ENCODE peak calls at places on chromosomes 4 and X, in eight cellular contexts. One of them, this sample, is unnamed.

GRCh38 chr4:57102050-57102564 is 8.1 kb downstream of the IGFBP7 start:
- DNase-seq in activated CD4-positive, alpha-beta T cell treated with anti-CD3 and anti-CD28 coated beads, Interleukin-2, amount 50 U/mL, for 1 hour: no peak
- DNase-seq in HTR-8/SVneo: no peak
- DNase-seq in astrocyte of the hippocampus: peak
- DNase-seq in T follicular helper cell: no peak
- DNase-seq in H4: peak
- DNase-seq in activated T-helper 1 cell treated with Interleukin-2 at 50 U/mL for 16 hours: no peak
- DNase-seq in kidney tubule cell: peak
- DNase-seq in this sample: no peak

GRCh38 chr4:25012671-25013070 is 18.1 kb downstream of the LGI2 start:
- DNase-seq in activated CD4-positive, alpha-beta T cell treated with anti-CD3 and anti-CD28 coated beads, Interleukin-2, amount 50 U/mL, for 1 hour: no peak
- DNase-seq in HTR-8/SVneo: no peak
- DNase-seq in astrocyte of the hippocampus: no peak
- DNase-seq in T follicular helper cell: no peak
- DNase-seq in H4: no peak
- DNase-seq in activated T-helper 1 cell treated with Interleukin-2 at 50 U/mL for 16 hours: no peak
- DNase-seq in kidney tubule cell: peak
- DNase-seq in this sample: no peak

GRCh38 chr4:94208918-94209317 is 1.3 kb downstream of the SMARCAD1 start:
- DNase-seq in activated CD4-positive, alpha-beta T cell treated with anti-CD3 and anti-CD28 coated beads, Interleukin-2, amount 50 U/mL, for 1 hour: no peak
- DNase-seq in HTR-8/SVneo: no peak
- DNase-seq in astrocyte of the hippocampus: no peak
- DNase-seq in T follicular helper cell: no peak
- DNase-seq in H4: no peak
- DNase-seq in activated T-helper 1 cell treated with Interleukin-2 at 50 U/mL for 16 hours: no peak
- DNase-seq in kidney tubule cell: peak
- DNase-seq in this sample: no peak

GRCh38 chr4:121777625-121778024 is 12.7 kb upstream of the SMIM43 start:
- DNase-seq in activated CD4-positive, alpha-beta T cell treated with anti-CD3 and anti-CD28 coated beads, Interleukin-2, amount 50 U/mL, for 1 hour: no peak
- DNase-seq in HTR-8/SVneo: no peak
- DNase-seq in astrocyte of the hippocampus: peak
- DNase-seq in T follicular helper cell: no peak
- DNase-seq in H4: no peak
- DNase-seq in activated T-helper 1 cell treated with Interleukin-2 at 50 U/mL for 16 hours: no peak
- DNase-seq in kidney tubule cell: peak
- DNase-seq in this sample: no peak

GRCh38 chr4:2290974-2291704 is 29.2 kb upstream of the MXD4 start:
- DNase-seq in activated CD4-positive, alpha-beta T cell treated with anti-CD3 and anti-CD28 coated beads, Interleukin-2, amount 50 U/mL, for 1 hour: peak
- DNase-seq in HTR-8/SVneo: no peak
- DNase-seq in astrocyte of the hippocampus: no peak
- DNase-seq in T follicular helper cell: peak
- DNase-seq in H4: no peak
- DNase-seq in activated T-helper 1 cell treated with Interleukin-2 at 50 U/mL for 16 hours: peak
- DNase-seq in kidney tubule cell: no peak
- DNase-seq in this sample: peak

GRCh38 chr4:1137063-1137771 is 23.9 kb upstream of the RNF212 start:
- DNase-seq in activated CD4-positive, alpha-beta T cell treated with anti-CD3 and anti-CD28 coated beads, Interleukin-2, amount 50 U/mL, for 1 hour: no peak
- DNase-seq in HTR-8/SVneo: no peak
- DNase-seq in astrocyte of the hippocampus: no peak
- DNase-seq in T follicular helper cell: no peak
- DNase-seq in H4: peak
- DNase-seq in activated T-helper 1 cell treated with Interleukin-2 at 50 U/mL for 16 hours: no peak
- DNase-seq in kidney tubule cell: no peak
- DNase-seq in this sample: no peak

GRCh38 chr4:51885371-51885770 is 42.4 kb downstream of the DCUN1D4 start:
- DNase-seq in activated CD4-positive, alpha-beta T cell treated with anti-CD3 and anti-CD28 coated beads, Interleukin-2, amount 50 U/mL, for 1 hour: no peak
- DNase-seq in HTR-8/SVneo: peak
- DNase-seq in astrocyte of the hippocampus: peak
- DNase-seq in T follicular helper cell: no peak
- DNase-seq in H4: peak
- DNase-seq in activated T-helper 1 cell treated with Interleukin-2 at 50 U/mL for 16 hours: no peak
- DNase-seq in kidney tubule cell: peak
- DNase-seq in this sample: no peak

GRCh38 chr4:69823481-69824186 is 36.3 kb downstream of the SULT1E1 start:
- DNase-seq in activated CD4-positive, alpha-beta T cell treated with anti-CD3 and anti-CD28 coated beads, Interleukin-2, amount 50 U/mL, for 1 hour: peak
- DNase-seq in HTR-8/SVneo: no peak
- DNase-seq in astrocyte of the hippocampus: peak
- DNase-seq in T follicular helper cell: peak
- DNase-seq in H4: peak
- DNase-seq in activated T-helper 1 cell treated with Interleukin-2 at 50 U/mL for 16 hours: peak
- DNase-seq in kidney tubule cell: peak
- DNase-seq in this sample: peak

GRCh38 chr4:16000708-16001483 is 37.9 kb upstream of the FGFBP2 start:
- DNase-seq in activated CD4-positive, alpha-beta T cell treated with anti-CD3 and anti-CD28 coated beads, Interleukin-2, amount 50 U/mL, for 1 hour: no peak
- DNase-seq in HTR-8/SVneo: no peak
- DNase-seq in astrocyte of the hippocampus: no peak
- DNase-seq in T follicular helper cell: no peak
- DNase-seq in H4: no peak
- DNase-seq in activated T-helper 1 cell treated with Interleukin-2 at 50 U/mL for 16 hours: no peak
- DNase-seq in kidney tubule cell: no peak
- DNase-seq in this sample: no peak

GRCh38 chr4:120071192-120071795 is 4.6 kb upstream of the MAD2L1 start:
- DNase-seq in activated CD4-positive, alpha-beta T cell treated with anti-CD3 and anti-CD28 coated beads, Interleukin-2, amount 50 U/mL, for 1 hour: peak
- DNase-seq in HTR-8/SVneo: peak
- DNase-seq in astrocyte of the hippocampus: peak
- DNase-seq in T follicular helper cell: peak
- DNase-seq in H4: peak
- DNase-seq in activated T-helper 1 cell treated with Interleukin-2 at 50 U/mL for 16 hours: no peak
- DNase-seq in kidney tubule cell: peak
- DNase-seq in this sample: no peak

GRCh38 chr4:52249583-52249982 is 198.5 kb downstream of the SPATA18 start:
- DNase-seq in activated CD4-positive, alpha-beta T cell treated with anti-CD3 and anti-CD28 coated beads, Interleukin-2, amount 50 U/mL, for 1 hour: no peak
- DNase-seq in HTR-8/SVneo: no peak
- DNase-seq in astrocyte of the hippocampus: no peak
- DNase-seq in T follicular helper cell: no peak
- DNase-seq in H4: no peak
- DNase-seq in activated T-helper 1 cell treated with Interleukin-2 at 50 U/mL for 16 hours: no peak
- DNase-seq in kidney tubule cell: no peak
- DNase-seq in this sample: no peak

GRCh38 chrX:149504226-149504914 is 736 bp downstream of the IDS start:
- DNase-seq in activated CD4-positive, alpha-beta T cell treated with anti-CD3 and anti-CD28 coated beads, Interleukin-2, amount 50 U/mL, for 1 hour: peak
- DNase-seq in HTR-8/SVneo: no peak
- DNase-seq in astrocyte of the hippocampus: peak
- DNase-seq in T follicular helper cell: peak
- DNase-seq in H4: peak
- DNase-seq in activated T-helper 1 cell treated with Interleukin-2 at 50 U/mL for 16 hours: peak
- DNase-seq in kidney tubule cell: peak
- DNase-seq in this sample: peak

GRCh38 chrX:2342281-2342688 is 158.5 kb downstream of the DHRSX start:
- DNase-seq in activated CD4-positive, alpha-beta T cell treated with anti-CD3 and anti-CD28 coated beads, Interleukin-2, amount 50 U/mL, for 1 hour: no peak
- DNase-seq in HTR-8/SVneo: no peak
- DNase-seq in astrocyte of the hippocampus: no peak
- DNase-seq in T follicular helper cell: no peak
- DNase-seq in H4: no peak
- DNase-seq in activated T-helper 1 cell treated with Interleukin-2 at 50 U/mL for 16 hours: no peak
- DNase-seq in kidney tubule cell: no peak
- DNase-seq in this sample: no peak

GRCh38 chrX:16797358-16797757 is 11.1 kb downstream of the TXLNG start:
- DNase-seq in activated CD4-positive, alpha-beta T cell treated with anti-CD3 and anti-CD28 coated beads, Interleukin-2, amount 50 U/mL, for 1 hour: no peak
- DNase-seq in HTR-8/SVneo: no peak
- DNase-seq in astrocyte of the hippocampus: peak
- DNase-seq in T follicular helper cell: no peak
- DNase-seq in H4: no peak
- DNase-seq in activated T-helper 1 cell treated with Interleukin-2 at 50 U/mL for 16 hours: no peak
- DNase-seq in kidney tubule cell: no peak
- DNase-seq in this sample: no peak

GRCh38 chr4:166169111-166169510 is 296.1 kb downstream of the TLL1 start:
- DNase-seq in activated CD4-positive, alpha-beta T cell treated with anti-CD3 and anti-CD28 coated beads, Interleukin-2, amount 50 U/mL, for 1 hour: no peak
- DNase-seq in HTR-8/SVneo: no peak
- DNase-seq in astrocyte of the hippocampus: peak
- DNase-seq in T follicular helper cell: no peak
- DNase-seq in H4: peak
- DNase-seq in activated T-helper 1 cell treated with Interleukin-2 at 50 U/mL for 16 hours: no peak
- DNase-seq in kidney tubule cell: no peak
- DNase-seq in this sample: no peak

GRCh38 chr4:3463556-3464348 is 646 bp downstream of the DOK7 start:
- DNase-seq in activated CD4-positive, alpha-beta T cell treated with anti-CD3 and anti-CD28 coated beads, Interleukin-2, amount 50 U/mL, for 1 hour: no peak
- DNase-seq in HTR-8/SVneo: no peak
- DNase-seq in astrocyte of the hippocampus: no peak
- DNase-seq in T follicular helper cell: no peak
- DNase-seq in H4: no peak
- DNase-seq in activated T-helper 1 cell treated with Interleukin-2 at 50 U/mL for 16 hours: no peak
- DNase-seq in kidney tubule cell: no peak
- DNase-seq in this sample: no peak